ENCODE peak calls at places on chromosome 9, in seven cellular contexts. F, G, M, V, Y, K and N are unnamed samples.

GRCh38 chr9:4062966-4063365 is 236.9 kb downstream of the GLIS3 start:
- DNase-seq in F (peak), G (no peak), M (no peak), V (no peak), Y (no peak), K (no peak), N (no peak)

GRCh38 chr9:12922209-12922914 is 147.5 kb downstream of the LURAP1L start:
- DNase-seq in F (no peak), G (no peak), M (no peak), V (no peak), Y (no peak), K (no peak), N (no peak)

GRCh38 chr9:134602547-134603362 is 38.8 kb upstream of the COL5A1 start:
- DNase-seq in F (peak), G (peak), M (no peak), V (no peak), Y (no peak), K (no peak), N (no peak)

GRCh38 chr9:99954841-99955240 is 48.4 kb downstream of the STX17 start:
- DNase-seq in F (no peak), G (no peak), M (peak), V (no peak), Y (peak), K (no peak), N (no peak)

GRCh38 chr9:92711844-92712243 is 41.9 kb upstream of the IPPK start:
- DNase-seq in F (no peak), G (no peak), M (peak), V (no peak), Y (peak), K (no peak), N (no peak)

GRCh38 chr9:131598121-131598520 is 52.8 kb downstream of the PRRT1B start:
- DNase-seq in F (no peak), G (peak), M (no peak), V (peak), Y (no peak), K (no peak), N (no peak)

GRCh38 chr9:107438211-107439030 is 51.1 kb downstream of the KLF4 start:
- DNase-seq in F (no peak), G (no peak), M (no peak), V (no peak), Y (no peak), K (peak), N (peak)

GRCh38 chr9:27125936-27126335 is 16.9 kb downstream of the TEK start:
- DNase-seq in F (peak), G (no peak), M (no peak), V (no peak), Y (no peak), K (no peak), N (no peak)

GRCh38 chr9:119216891-119217290 is 152.3 kb downstream of the BRINP1 start:
- DNase-seq in F (peak), G (no peak), M (no peak), V (no peak), Y (no peak), K (no peak), N (peak)

GRCh38 chr9:124206391-124206790 is 51.4 kb upstream of the NEK6 start:
- DNase-seq in F (no peak), G (no peak), M (no peak), V (no peak), Y (no peak), K (no peak), N (no peak)

GRCh38 chr9:14258840-14259239 is 55.1 kb downstream of the NFIB start:
- DNase-seq in F (peak), G (no peak), M (no peak), V (no peak), Y (no peak), K (no peak), N (no peak)

GRCh38 chr9:76365028-76365427 is 29.2 kb downstream of the RFK start:
- DNase-seq in F (peak), G (no peak), M (no peak), V (no peak), Y (no peak), K (peak), N (no peak)

GRCh38 chr9:2093920-2094597 is 78.9 kb downstream of the SMARCA2 start:
- DNase-seq in F (peak), G (peak), M (no peak), V (no peak), Y (no peak), K (no peak), N (no peak)

DNA sequence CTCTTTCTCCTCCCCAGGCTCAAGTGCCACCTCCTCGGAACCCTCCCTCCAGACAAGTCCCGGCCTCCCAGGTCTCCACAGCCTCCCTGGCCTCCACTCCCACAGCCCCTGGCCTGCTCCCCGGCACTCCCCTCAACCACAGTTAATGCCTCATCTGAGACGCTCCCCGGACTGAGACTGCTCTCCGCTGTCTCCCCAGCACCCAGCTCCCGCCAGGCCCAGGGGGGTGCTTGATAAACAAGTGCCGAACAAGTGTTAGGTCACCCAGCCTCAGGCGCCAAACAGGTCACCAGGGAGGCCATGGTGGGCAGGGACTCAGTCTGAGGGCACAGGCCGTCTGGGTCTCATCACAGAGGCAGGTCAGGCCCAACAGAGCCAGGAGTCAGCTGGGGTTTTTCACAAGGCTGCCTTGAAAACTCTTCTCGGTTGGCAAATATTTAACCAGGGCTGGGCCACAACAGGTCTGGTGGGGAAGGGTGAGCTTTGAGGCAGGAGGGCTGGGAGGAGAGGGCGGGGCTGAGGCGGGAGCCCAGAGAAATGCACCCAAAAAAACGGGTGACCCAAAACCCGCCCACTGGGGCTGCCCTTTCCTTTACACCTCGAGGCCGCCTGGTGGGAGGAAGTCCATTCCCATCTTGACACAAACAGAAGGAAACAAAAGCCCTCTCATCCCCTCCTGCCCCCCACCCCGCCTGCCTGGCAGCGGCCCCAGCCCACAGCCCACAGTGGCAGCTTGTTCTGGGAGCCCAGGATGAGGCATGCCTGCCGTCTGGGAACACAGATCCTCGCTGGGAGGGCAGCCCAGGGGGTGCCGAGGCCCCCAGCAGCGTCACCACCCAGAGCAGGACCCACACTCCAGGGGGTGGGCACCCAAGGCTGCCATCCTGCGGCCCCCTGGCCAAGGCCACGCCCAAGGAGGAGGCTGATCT is 66.6 kb upstream of the STXBP1 start:
- DNase-seq in F (peak), G (peak), M (peak), V (no peak), Y (no peak), K (peak), N (no peak)
- TF ChIP-seq CTCF in F (no peak), G (no peak), M (no peak), V (no peak), Y (no peak), K (no peak), N (no peak)

GRCh38 chr9:77764894-77765780 is 117.0 kb upstream of the GNA14 start:
- DNase-seq in F (peak), G (no peak), M (no peak), V (no peak), Y (peak), K (peak), N (no peak)
- TF ChIP-seq CTCF in F (peak), G (no peak), M (peak), V (peak), Y (peak), K (peak), N (peak)

DNA sequence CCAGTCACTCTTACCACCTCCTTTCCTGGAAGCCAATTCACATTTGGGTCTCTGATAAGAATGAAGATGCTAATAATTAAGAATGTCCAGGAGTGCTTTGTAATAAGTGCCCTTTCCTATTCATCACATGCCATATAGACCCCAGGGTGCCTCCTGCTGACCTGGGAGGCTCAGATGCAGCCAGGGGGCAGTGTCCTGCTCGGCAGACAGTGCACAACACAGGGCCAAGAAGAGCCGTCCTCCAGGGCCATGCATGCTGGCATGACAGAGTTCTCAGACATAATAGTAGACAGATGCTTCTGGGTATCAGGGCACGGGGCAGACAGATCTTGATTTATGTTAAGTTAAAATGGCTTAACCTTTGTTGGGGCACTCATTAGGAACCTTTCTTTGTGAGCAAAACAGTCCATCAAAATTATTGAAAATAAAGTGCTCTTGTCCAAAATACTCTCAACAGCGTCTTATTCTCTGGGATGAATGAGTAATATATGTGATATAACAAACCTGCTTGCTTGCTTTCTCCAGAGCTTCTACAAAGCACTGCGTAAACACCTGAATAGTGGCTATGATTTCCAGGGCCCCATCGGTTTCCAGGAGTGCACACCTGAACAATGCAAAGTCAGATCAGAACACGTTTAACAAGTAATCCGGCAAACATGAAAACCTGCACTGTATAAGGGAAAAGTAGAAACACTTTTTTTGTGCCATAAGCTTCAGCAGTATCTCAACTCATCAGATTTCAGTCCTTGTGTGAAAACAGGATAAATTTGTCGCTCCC is 192.7 kb downstream of the FANCC start:
- DNase-seq in F (no peak), G (no peak), M (no peak), V (no peak), Y (no peak), K (peak), N (no peak)
- TF ChIP-seq CTCF in F (peak), G (no peak), M (no peak), V (no peak), Y (no peak), K (peak), N (peak)

DNA sequence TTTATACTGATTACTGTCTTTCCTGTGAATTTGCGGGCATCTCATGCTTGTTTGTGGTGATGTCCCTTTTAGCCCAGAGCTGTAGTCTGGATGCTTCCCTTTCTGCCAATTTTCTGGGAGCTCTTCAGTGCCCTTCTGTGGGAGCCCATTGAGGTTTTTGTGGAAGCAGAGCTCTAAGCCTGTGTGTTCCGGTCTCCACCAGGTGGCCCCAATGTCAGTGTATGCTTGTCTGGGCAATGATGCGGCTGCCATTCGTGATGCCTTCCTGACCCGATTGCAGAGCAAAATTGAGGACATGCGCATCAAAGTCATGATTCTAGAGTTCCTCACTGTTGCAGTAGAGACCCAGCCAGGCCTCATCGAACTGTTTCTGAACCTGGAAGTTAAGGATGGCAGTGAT is 35.1 kb downstream of the SH3GLB2 start:
- DNase-seq in F (no peak), G (no peak), M (no peak), V (peak), Y (no peak), K (peak), N (no peak)
- TF ChIP-seq CTCF in F (peak), G (no peak), M (peak), V (no peak), Y (no peak), K (peak), N (no peak)